ENCODE peak calls at places on chromosome 10, in four cellular contexts. R is K562, D is HepG2, V is GM12878. J is an unnamed sample.

GRCh38 chr10:90905925-90906324 is 15.0 kb downstream of the ANKRD1 start:
- ATAC-seq in D (no peak), R (no peak), V (peak), J (no peak)

GRCh38 chr10:37639200-37639599 is 218.2 kb downstream of the ZNF248 start:
- ATAC-seq in R (no peak), V (no peak), D (no peak), J (peak)

GRCh38 chr10:14556285-14556956 is 218.3 kb downstream of the FAM107B start:
- ATAC-seq in V (peak), R (peak), D (peak), J (peak)

GRCh38 chr10:7075851-7076250 is 335.0 kb downstream of the SFMBT2 start:
- ATAC-seq in D (no peak), V (no peak), R (no peak), J (no peak)

GRCh38 chr10:77580500-77580899 is 57.1 kb downstream of the KCNMA1 start:
- ATAC-seq in V (no peak), D (no peak), R (no peak), J (no peak)

GRCh38 chr10:25176421-25176968 is 1.7 kb downstream of the GPR158 start:
- ATAC-seq in R (no peak), V (no peak), D (no peak), J (no peak)

GRCh38 chr10:6123467-6124042 is 34.7 kb downstream of the RBM17 start:
- ATAC-seq in V (peak), D (no peak), R (peak), J (peak)

GRCh38 chr10:43684198-43684559 is 35.5 kb upstream of the ZNF32 start:
- ATAC-seq in R (no peak), D (no peak), V (no peak), J (peak)

GRCh38 chr10:3043512-3044368 is 23.6 kb upstream of the PFKP start:
- ATAC-seq in V (peak), D (peak), R (peak), J (peak)

GRCh38 chr10:43901302-43901701 is 252.6 kb upstream of the ZNF32 start:
- ATAC-seq in R (no peak), D (no peak), V (peak), J (no peak)

GRCh38 chr10:60662917-60663614 is 115.2 kb upstream of the CDK1 start:
- ATAC-seq in R (peak), V (peak), D (no peak), J (no peak)

GRCh38 chr10:4093438-4093837 is 308.4 kb upstream of the KLF6 start:
- ATAC-seq in V (no peak), D (no peak), R (no peak), J (no peak)

GRCh38 chr10:35486297-35486991 is 118.7 kb upstream of the GJD4 start:
- ATAC-seq in V (no peak), R (no peak), D (no peak), J (no peak)

GRCh38 chr10:94938383-94938782 is at the start of gene CYP2C9:
- ATAC-seq in V (no peak), R (no peak), D (no peak), J (no peak)

GRCh38 chr10:58322072-58322834 is 12.6 kb upstream of the UBE2D1 start:
- ATAC-seq in D (peak), R (peak), V (peak), J (peak)

GRCh38 chr10:47031953-47032465 is 120.8 kb downstream of the PTPN20 start:
- ATAC-seq in R (no peak), V (no peak), D (no peak), J (peak)

GRCh38 chr10:88262591-88263234 is 320.4 kb downstream of the RNLS start:
- ATAC-seq in R (no peak), D (no peak), V (peak), J (no peak)

GRCh38 chr10:55627526-55628170 is 733.4 kb downstream of the ZWINT start:
- ATAC-seq in D (no peak), R (no peak), V (no peak), J (peak)

GRCh38 chr10:665579-666091 is 23.8 kb downstream of the DIP2C start:
- ATAC-seq in R (no peak), V (no peak), D (no peak), J (no peak)

GRCh38 chr10:59895629-59896116 is 10.7 kb downstream of the CCDC6 start:
- ATAC-seq in R (peak), V (no peak), D (peak), J (no peak)

GRCh38 chr10:119517235-119518141 is 25.0 kb downstream of the RGS10 start:
- ATAC-seq in D (no peak), R (no peak), V (peak), J (no peak)

GRCh38 chr10:95257849-95258248 is 33.0 kb downstream of the PDLIM1 start:
- ATAC-seq in D (no peak), R (no peak), V (no peak), J (no peak)

GRCh38 chr10:4202936-4203335 is 417.9 kb upstream of the KLF6 start:
- ATAC-seq in R (no peak), V (no peak), D (no peak), J (no peak)

GRCh38 chr10:89591796-89592271 is 53.2 kb downstream of the PANK1 start:
- ATAC-seq in D (peak), V (no peak), R (no peak), J (peak)

GRCh38 chr10:112000466-112000865 is 183.1 kb downstream of the GPAM start:
- ATAC-seq in V (no peak), D (no peak), R (no peak), J (peak)

GRCh38 chr10:119268871-119269506 is 61.6 kb downstream of the GRK5 start:
- ATAC-seq in R (no peak), V (peak), D (no peak), J (no peak)

GRCh38 chr10:11483189-11484148 is 128.0 kb downstream of the USP6NL start:
- ATAC-seq in V (no peak), R (no peak), D (no peak), J (no peak)

GRCh38 chr10:69334258-69335062 is 56.2 kb downstream of the HK1 start:
- ATAC-seq in R (peak), V (peak), D (peak), J (no peak)

GRCh38 chr10:97870990-97871389 is 21.3 kb downstream of the GOLGA7B start:
- ATAC-seq in V (no peak), R (no peak), D (no peak), J (no peak)

GRCh38 chr10:129193148-129193547 is 273.9 kb upstream of the MGMT start:
- ATAC-seq in V (no peak), D (no peak), R (no peak), J (peak)

GRCh38 chr10:3136336-3136735 is 36.2 kb downstream of the PITRM1 start:
- ATAC-seq in V (no peak), R (no peak), D (no peak), J (peak)

GRCh38 chr10:130109796-130110235 is 814 bp downstream of the C10orf143 start:
- ATAC-seq in D (peak), R (peak), V (peak), J (no peak)

GRCh38 chr10:127877116-127877515 is 15.6 kb downstream of the CLRN3 start:
- ATAC-seq in R (no peak), V (no peak), D (no peak), J (no peak)

GRCh38 chr10:103451871-103452713 is at the start of gene CALHM2:
- ATAC-seq in V (peak), R (peak), D (peak), J (peak)

GRCh38 chr10:100986952-100987684 is at the start of the genes MRPL43 and TWNK:
- ATAC-seq in R (peak), D (peak), V (peak), J (peak)
- TF ChIP-seq POLR2A in R (peak), D (peak), V (peak), J (no peak)

DNA sequence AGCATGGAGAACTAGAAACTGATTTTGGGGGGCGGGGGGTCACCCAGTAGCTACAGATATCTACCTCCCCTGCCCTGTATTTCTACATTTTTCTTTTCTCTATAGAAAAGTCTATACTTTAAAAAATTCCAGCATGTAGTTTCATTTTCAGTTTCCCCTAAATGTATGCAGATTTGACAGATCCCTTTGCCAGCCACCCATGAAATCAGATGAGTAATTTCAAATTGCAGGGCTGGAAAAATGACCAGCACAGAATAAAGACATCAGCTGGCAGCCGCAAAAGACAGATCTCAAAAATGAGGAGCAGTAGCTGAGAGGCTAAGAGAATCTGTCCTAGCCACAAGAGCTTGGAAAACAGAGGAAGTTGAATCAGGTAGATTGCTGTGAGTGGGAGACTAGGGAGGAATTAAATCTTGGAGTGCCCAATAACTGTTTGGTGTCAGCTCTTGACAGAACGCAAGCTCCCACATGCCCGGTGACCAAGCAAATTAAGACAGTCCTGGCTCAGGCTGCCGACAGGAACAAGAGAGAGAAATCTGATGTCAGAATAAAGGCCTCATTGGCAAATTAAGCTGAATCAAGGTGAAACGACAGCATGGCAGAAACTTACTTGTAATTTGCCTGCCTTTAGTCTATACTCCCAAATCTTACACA is 24.5 kb downstream of the ADRB1 start:
- ATAC-seq in D (no peak), V (no peak), R (no peak), J (no peak)
- TF ChIP-seq POLR2AphosphoS5 in D (no peak), V (no peak), R (no peak), J (no peak)

DNA sequence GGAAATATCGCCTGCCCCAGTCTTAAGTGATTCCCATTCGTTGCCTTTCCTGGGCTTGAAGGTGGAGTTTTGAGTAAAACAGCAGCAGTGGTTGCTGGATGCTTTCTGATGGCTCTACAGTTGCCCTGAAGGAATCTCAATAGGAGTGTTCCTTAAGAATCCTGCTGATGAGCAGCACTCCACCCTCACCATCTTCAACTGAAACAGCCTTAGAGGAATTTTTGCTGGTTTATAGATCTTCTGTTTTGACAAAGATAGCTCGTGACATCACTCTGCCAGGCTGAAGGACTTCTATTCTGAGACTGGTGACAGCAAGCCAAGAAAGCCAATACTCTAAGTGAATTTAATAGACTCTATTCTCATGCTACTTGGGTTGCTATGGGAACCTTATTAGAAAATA is 1014.7 kb downstream of the NRG3 start:
- ATAC-seq in D (no peak), R (no peak), V (peak), J (no peak)
- TF ChIP-seq EP300 in D (no peak), R (no peak), V (no peak), J (no peak)

GRCh38 chr10:51918921-51919325 is 219.5 kb upstream of the CSTF2T start:
- ATAC-seq in V (no peak), D (no peak), R (no peak), J (no peak)
- TF ChIP-seq POLR2A in V (no peak), D (no peak), R (no peak), J (no peak)

GRCh38 chr10:62699148-62699547 is 105.4 kb upstream of the ADO start:
- ATAC-seq in V (no peak), D (no peak), R (no peak), J (no peak)
- TF ChIP-seq POLR2AphosphoS5 in V (no peak), D (no peak), R (no peak), J (no peak)

DNA sequence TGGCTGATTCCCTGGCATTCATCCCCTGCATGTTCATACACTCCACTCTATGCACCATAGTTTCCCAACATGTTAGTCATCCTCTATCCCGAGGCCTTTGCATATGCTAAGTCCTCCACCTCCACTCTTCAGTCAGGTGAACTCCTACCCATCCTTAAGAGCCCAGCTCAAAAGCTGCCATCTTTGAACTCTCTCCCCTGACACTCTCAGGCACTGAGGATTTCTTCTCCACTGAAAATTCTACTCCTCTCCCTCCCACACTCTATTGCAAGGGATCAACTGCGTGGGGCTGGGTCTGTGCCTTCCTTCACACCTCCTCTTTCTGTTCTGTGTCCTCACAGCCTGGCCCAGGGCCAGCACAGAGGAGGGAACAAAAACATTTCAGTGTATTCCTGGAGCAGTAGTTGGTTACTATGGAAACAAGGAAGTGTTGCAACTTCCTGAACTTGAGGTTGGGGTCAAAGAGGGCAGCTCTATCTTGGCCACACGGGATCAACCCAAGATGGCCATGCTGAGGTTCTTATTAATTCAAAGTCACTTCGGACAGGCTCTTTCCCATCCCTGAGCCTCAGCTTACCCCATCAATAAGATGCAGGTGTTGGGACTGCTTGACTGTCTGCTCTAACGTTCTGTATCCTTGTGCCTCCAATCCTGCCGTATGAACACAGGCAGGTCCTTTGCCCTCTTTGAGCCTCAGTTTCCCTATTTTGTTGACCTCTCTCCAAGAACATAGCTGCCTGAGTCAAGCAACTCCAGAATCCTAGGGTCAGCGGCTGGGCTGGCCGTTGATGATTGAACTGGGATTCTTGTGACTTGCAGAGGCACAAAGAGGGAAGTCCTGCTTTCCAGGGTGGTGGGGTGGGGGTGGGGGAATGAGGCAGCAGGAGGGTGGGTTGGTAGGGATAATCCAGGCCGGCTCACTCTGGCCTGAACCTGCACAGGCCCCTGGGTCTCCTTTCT is 15.5 kb downstream of the ZMIZ1 start:
- ATAC-seq in V (peak), R (peak), D (peak), J (peak)
- TF ChIP-seq EP300 in V (no peak), R (peak), D (peak), J (no peak)

GRCh38 chr10:84328303-84329093 is at the start of gene CCSER2:
- ATAC-seq in R (peak), D (peak), V (peak), J (peak)
- TF ChIP-seq POLR2A in R (no peak), D (peak), V (peak), J (peak)

GRCh38 chr10:31803606-31804195 is 124.9 kb downstream of the ARHGAP12 start:
- ATAC-seq in R (no peak), V (no peak), D (no peak), J (no peak)

GRCh38 chr10:31804416-31804815 is 124.2 kb downstream of the ARHGAP12 start:
- ATAC-seq in R (no peak), V (no peak), D (no peak), J (no peak)

DNA sequence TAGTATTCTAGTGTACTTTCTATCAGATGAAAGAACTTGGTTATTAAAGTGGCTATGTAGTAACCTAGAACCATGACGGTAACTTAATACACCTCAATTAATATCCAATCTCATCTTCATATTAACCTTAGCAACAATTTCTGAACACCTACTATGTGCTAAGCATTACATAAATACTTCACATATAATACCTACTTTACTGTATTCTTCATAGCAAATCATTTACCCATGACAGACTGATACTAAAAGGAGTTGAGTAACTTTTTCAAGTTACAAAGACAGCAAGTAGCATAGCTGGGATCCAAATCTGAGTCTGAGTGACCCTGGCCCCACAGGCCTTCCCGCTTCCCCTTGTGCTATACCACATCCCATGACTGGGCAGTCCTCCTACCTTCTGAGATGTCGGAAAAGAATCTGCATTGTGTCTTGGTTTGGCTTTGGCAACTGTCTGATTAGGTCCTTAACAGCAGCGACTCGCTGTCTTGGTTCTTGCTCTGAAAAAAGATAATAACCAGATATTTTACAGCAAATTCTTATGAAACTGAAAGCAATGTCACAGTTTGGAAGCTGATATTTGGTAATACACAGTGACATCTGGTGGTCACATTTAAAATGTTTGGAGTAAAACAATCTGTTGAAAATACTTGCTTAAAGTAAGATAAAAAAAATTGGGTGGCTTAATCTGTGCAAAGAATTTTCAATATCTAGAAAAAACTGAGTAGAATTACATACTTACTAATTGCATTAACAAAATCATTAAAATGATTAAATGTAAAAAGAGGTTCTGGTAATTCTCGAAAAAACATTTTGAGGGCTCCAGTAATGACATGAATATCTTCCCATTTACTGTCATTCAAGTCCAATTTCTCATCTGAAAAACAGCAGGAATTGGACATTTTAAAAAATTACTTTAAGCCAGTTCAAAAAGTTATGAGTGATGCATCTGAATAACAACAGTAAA is 120.1 kb downstream of the ARHGAP12 start:
- ATAC-seq in D (peak), V (peak), R (peak), J (peak)
- TF ChIP-seq POLR2AphosphoS5 in D (no peak), V (no peak), R (no peak), J (peak)

DNA sequence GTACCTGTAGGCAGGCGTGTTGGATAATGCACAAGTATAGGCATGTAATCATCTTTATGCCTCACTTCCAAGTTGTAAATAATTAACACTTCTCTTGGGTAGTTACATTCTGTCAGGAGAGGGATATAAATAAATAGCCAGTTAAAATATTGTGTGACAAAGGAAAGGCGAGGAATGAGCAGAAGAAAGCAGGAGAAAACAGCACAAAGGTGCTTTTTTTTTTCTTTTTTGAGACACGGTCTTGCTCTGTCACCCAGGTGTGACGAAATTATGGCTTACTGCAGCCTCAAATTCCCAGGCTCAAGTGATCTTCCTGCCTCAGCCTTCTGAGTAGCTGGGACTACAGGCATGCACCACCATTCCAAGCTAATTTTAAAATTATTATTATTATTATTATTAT is 99.2 kb upstream of the LYZL2 start:
- ATAC-seq in D (no peak), R (no peak), V (no peak), J (no peak)
- TF ChIP-seq EP300 in D (no peak), R (no peak), V (no peak), J (no peak)